ENCODE peak calls at places on chromosomes 12 and 14, in five cellular contexts. One of them, this sample, is unnamed.

GRCh38 chr14:104931771-104932675 is 7.3 kb downstream of the PLD4 start:
- DNase-seq in cardiac muscle cell: peak; percentile 47
- DNase-seq in lung: no peak
- DNase-seq in bronchial epithelial cell: no peak
- DNase-seq in cardiac fibroblast: no peak
- DNase-seq in this sample: no peak

GRCh38 chr12:32198555-32198954 is 91.9 kb downstream of the BICD1 start:
- DNase-seq in cardiac muscle cell: no peak
- DNase-seq in lung: no peak
- DNase-seq in bronchial epithelial cell: peak; percentile 95
- DNase-seq in cardiac fibroblast: peak; percentile 74
- DNase-seq in this sample: no peak

GRCh38 chr12:49985981-49986380 is 13.2 kb downstream of the AQP6 start:
- DNase-seq in cardiac muscle cell: no peak
- DNase-seq in lung: no peak
- DNase-seq in bronchial epithelial cell: peak; percentile 28
- DNase-seq in cardiac fibroblast: no peak
- DNase-seq in this sample: no peak

GRCh38 chr14:106564058-106564643 is 1037.8 kb downstream of the TMEM121 start:
- DNase-seq in cardiac muscle cell: no peak
- DNase-seq in lung: peak; percentile 41
- DNase-seq in bronchial epithelial cell: no peak
- DNase-seq in cardiac fibroblast: peak; percentile 1
- DNase-seq in this sample: no peak

GRCh38 chr12:89070603-89071002 is 281.7 kb downstream of the DUSP6 start:
- DNase-seq in cardiac muscle cell: no peak
- DNase-seq in lung: no peak
- DNase-seq in bronchial epithelial cell: peak; percentile 43
- DNase-seq in cardiac fibroblast: no peak
- DNase-seq in this sample: no peak

GRCh38 chr14:74648643-74649042 is 36.6 kb upstream of the LTBP2 start:
- DNase-seq in cardiac muscle cell: no peak
- DNase-seq in lung: no peak
- DNase-seq in bronchial epithelial cell: peak; percentile 22
- DNase-seq in cardiac fibroblast: no peak
- DNase-seq in this sample: no peak

GRCh38 chr12:130351331-130351730 is 13.6 kb downstream of the PIWIL1 start:
- DNase-seq in cardiac muscle cell: no peak
- DNase-seq in lung: no peak
- DNase-seq in bronchial epithelial cell: peak; percentile 99
- DNase-seq in cardiac fibroblast: no peak
- DNase-seq in this sample: no peak

GRCh38 chr12:52241205-52241842 is 8.3 kb downstream of the KRT7 start:
- DNase-seq in cardiac muscle cell: no peak
- DNase-seq in lung: no peak
- DNase-seq in bronchial epithelial cell: no peak
- DNase-seq in cardiac fibroblast: no peak
- DNase-seq in this sample: no peak

GRCh38 chr14:75657331-75657730 is 3.3 kb downstream of the ERG28 start:
- DNase-seq in cardiac muscle cell: no peak
- DNase-seq in lung: no peak
- DNase-seq in bronchial epithelial cell: no peak
- DNase-seq in cardiac fibroblast: peak; percentile 47
- DNase-seq in this sample: no peak

GRCh38 chr12:94172973-94173372 is 24.6 kb downstream of the PLXNC1 start:
- DNase-seq in cardiac muscle cell: no peak
- DNase-seq in lung: peak; percentile 42
- DNase-seq in bronchial epithelial cell: peak; percentile 79
- DNase-seq in cardiac fibroblast: peak; percentile 99
- DNase-seq in this sample: no peak

GRCh38 chr12:131800594-131801135 is 27.5 kb upstream of the MMP17 start:
- DNase-seq in cardiac muscle cell: no peak
- DNase-seq in lung: no peak
- DNase-seq in bronchial epithelial cell: no peak
- DNase-seq in cardiac fibroblast: no peak
- DNase-seq in this sample: no peak

GRCh38 chr14:63563370-63564026 is 20.3 kb upstream of the PPP2R5E start:
- DNase-seq in cardiac muscle cell: no peak
- DNase-seq in lung: no peak
- DNase-seq in bronchial epithelial cell: peak; percentile 67
- DNase-seq in cardiac fibroblast: peak; percentile 68
- DNase-seq in this sample: no peak

GRCh38 chr14:36582011-36582873 is at the start of gene NKX2-8:
- DNase-seq in cardiac muscle cell: peak; percentile 33
- DNase-seq in lung: no peak
- DNase-seq in bronchial epithelial cell: no peak
- DNase-seq in cardiac fibroblast: no peak
- DNase-seq in this sample: peak; percentile 22

GRCh38 chr14:33307691-33308369 is 369.2 kb downstream of the NPAS3 start:
- DNase-seq in cardiac muscle cell: no peak
- DNase-seq in lung: no peak
- DNase-seq in bronchial epithelial cell: no peak
- DNase-seq in cardiac fibroblast: peak; percentile 72
- DNase-seq in this sample: no peak

GRCh38 chr12:2101359-2101758 is 48.6 kb downstream of the CACNA1C start:
- DNase-seq in cardiac muscle cell: no peak
- DNase-seq in lung: no peak
- DNase-seq in bronchial epithelial cell: no peak
- DNase-seq in cardiac fibroblast: no peak
- DNase-seq in this sample: no peak

GRCh38 chr12:39643052-39643451 is 23.4 kb upstream of the ABCD2 start:
- DNase-seq in cardiac muscle cell: no peak
- DNase-seq in lung: no peak
- DNase-seq in bronchial epithelial cell: no peak
- DNase-seq in cardiac fibroblast: no peak
- DNase-seq in this sample: no peak

GRCh38 chr12:26692417-26692816 is 140.6 kb downstream of the ITPR2 start:
- DNase-seq in cardiac muscle cell: no peak
- DNase-seq in lung: no peak
- DNase-seq in bronchial epithelial cell: no peak
- DNase-seq in cardiac fibroblast: no peak
- DNase-seq in this sample: no peak

GRCh38 chr12:94980577-94980976 is 22.9 kb downstream of the NDUFA12 start:
- DNase-seq in cardiac muscle cell: no peak
- DNase-seq in lung: no peak
- DNase-seq in bronchial epithelial cell: peak; percentile 22
- DNase-seq in cardiac fibroblast: peak; percentile 46
- DNase-seq in this sample: no peak

GRCh38 chr12:112514926-112515642 is 96.3 kb downstream of the PTPN11 start:
- DNase-seq in cardiac muscle cell: no peak
- DNase-seq in lung: no peak
- DNase-seq in bronchial epithelial cell: no peak
- DNase-seq in cardiac fibroblast: peak; percentile 14
- DNase-seq in this sample: no peak

GRCh38 chr14:93002851-93003298 is 79.9 kb downstream of the CHGA start:
- DNase-seq in cardiac muscle cell: no peak
- DNase-seq in lung: no peak
- DNase-seq in bronchial epithelial cell: no peak
- DNase-seq in cardiac fibroblast: no peak
- DNase-seq in this sample: no peak

GRCh38 chr14:92717571-92718042 is 30.8 kb downstream of the LGMN start:
- DNase-seq in cardiac muscle cell: no peak
- DNase-seq in lung: no peak
- DNase-seq in bronchial epithelial cell: no peak
- DNase-seq in cardiac fibroblast: no peak
- DNase-seq in this sample: no peak

GRCh38 chr12:96419576-96420254 is 19.5 kb upstream of the CDK17 start:
- DNase-seq in cardiac muscle cell: no peak
- DNase-seq in lung: no peak
- DNase-seq in bronchial epithelial cell: no peak
- DNase-seq in cardiac fibroblast: no peak
- DNase-seq in this sample: no peak

GRCh38 chr14:88225721-88226120 is 97.3 kb downstream of the KCNK10 start:
- DNase-seq in cardiac muscle cell: no peak
- DNase-seq in lung: no peak
- DNase-seq in bronchial epithelial cell: no peak
- DNase-seq in cardiac fibroblast: no peak
- DNase-seq in this sample: no peak

GRCh38 chr14:94449930-94450329 is 2.7 kb downstream of the SERPINA11 start:
- DNase-seq in cardiac muscle cell: no peak
- DNase-seq in lung: no peak
- DNase-seq in bronchial epithelial cell: no peak
- DNase-seq in cardiac fibroblast: no peak
- DNase-seq in this sample: no peak

GRCh38 chr12:1593232-1594044 is 943 bp downstream of the FBXL14 start:
- DNase-seq in cardiac muscle cell: peak; percentile 65
- DNase-seq in lung: peak; percentile 51
- DNase-seq in bronchial epithelial cell: peak; percentile 26
- DNase-seq in cardiac fibroblast: peak; percentile 48
- DNase-seq in this sample: peak; percentile 56

GRCh38 chr14:73633517-73634332 is 11.1 kb upstream of the DNAL1 start:
- DNase-seq in cardiac muscle cell: peak; percentile 71
- DNase-seq in lung: peak; percentile 61
- DNase-seq in bronchial epithelial cell: peak; percentile 50
- DNase-seq in cardiac fibroblast: peak; percentile 82
- DNase-seq in this sample: peak; percentile 56

GRCh38 chr14:101520621-101521305 is 40.5 kb upstream of the DIO3 start:
- DNase-seq in cardiac muscle cell: no peak
- DNase-seq in lung: peak; percentile 38
- DNase-seq in bronchial epithelial cell: no peak
- DNase-seq in cardiac fibroblast: no peak
- DNase-seq in this sample: no peak

GRCh38 chr14:90697146-90697545 is 119.1 kb downstream of the TTC7B start:
- DNase-seq in cardiac muscle cell: no peak
- DNase-seq in lung: no peak
- DNase-seq in bronchial epithelial cell: no peak
- DNase-seq in cardiac fibroblast: no peak
- DNase-seq in this sample: no peak

GRCh38 chr12:104680506-104680905 is 223.8 kb downstream of the CHST11 start:
- DNase-seq in cardiac muscle cell: no peak
- DNase-seq in lung: no peak
- DNase-seq in bronchial epithelial cell: no peak
- DNase-seq in cardiac fibroblast: no peak
- DNase-seq in this sample: no peak

GRCh38 chr12:117854339-117855012 is 114.3 kb downstream of the KSR2 start:
- DNase-seq in cardiac muscle cell: peak; percentile 63
- DNase-seq in lung: peak; percentile 37
- DNase-seq in bronchial epithelial cell: peak; percentile 38
- DNase-seq in cardiac fibroblast: peak; percentile 58
- DNase-seq in this sample: peak; percentile 88
- TF ChIP-seq CTCF in cardiac muscle cell: peak; percentile 61
- TF ChIP-seq CTCF in lung: no peak
- TF ChIP-seq CTCF in bronchial epithelial cell: peak; percentile 78
- TF ChIP-seq CTCF in cardiac fibroblast: peak; percentile 76
- TF ChIP-seq CTCF in this sample: peak; percentile 91

GRCh38 chr14:100435459-100435858 is 112.3 kb downstream of the SLC25A47 start:
- DNase-seq in cardiac muscle cell: no peak
- DNase-seq in lung: no peak
- DNase-seq in bronchial epithelial cell: no peak
- DNase-seq in cardiac fibroblast: no peak
- DNase-seq in this sample: no peak

GRCh38 chr14:100433428-100433814 is 110.3 kb downstream of the SLC25A47 start:
- DNase-seq in cardiac muscle cell: no peak
- DNase-seq in lung: no peak
- DNase-seq in bronchial epithelial cell: peak; percentile 20
- DNase-seq in cardiac fibroblast: no peak
- DNase-seq in this sample: no peak

GRCh38 chr14:100434911-100435455 is 111.8 kb downstream of the SLC25A47 start:
- DNase-seq in cardiac muscle cell: no peak
- DNase-seq in lung: no peak
- DNase-seq in bronchial epithelial cell: no peak
- DNase-seq in cardiac fibroblast: no peak
- DNase-seq in this sample: no peak

GRCh38 chr14:100432652-100433427 is 109.7 kb downstream of the SLC25A47 start:
- DNase-seq in cardiac muscle cell: no peak
- DNase-seq in lung: no peak
- DNase-seq in bronchial epithelial cell: no peak
- DNase-seq in cardiac fibroblast: no peak
- DNase-seq in this sample: no peak

DNA sequence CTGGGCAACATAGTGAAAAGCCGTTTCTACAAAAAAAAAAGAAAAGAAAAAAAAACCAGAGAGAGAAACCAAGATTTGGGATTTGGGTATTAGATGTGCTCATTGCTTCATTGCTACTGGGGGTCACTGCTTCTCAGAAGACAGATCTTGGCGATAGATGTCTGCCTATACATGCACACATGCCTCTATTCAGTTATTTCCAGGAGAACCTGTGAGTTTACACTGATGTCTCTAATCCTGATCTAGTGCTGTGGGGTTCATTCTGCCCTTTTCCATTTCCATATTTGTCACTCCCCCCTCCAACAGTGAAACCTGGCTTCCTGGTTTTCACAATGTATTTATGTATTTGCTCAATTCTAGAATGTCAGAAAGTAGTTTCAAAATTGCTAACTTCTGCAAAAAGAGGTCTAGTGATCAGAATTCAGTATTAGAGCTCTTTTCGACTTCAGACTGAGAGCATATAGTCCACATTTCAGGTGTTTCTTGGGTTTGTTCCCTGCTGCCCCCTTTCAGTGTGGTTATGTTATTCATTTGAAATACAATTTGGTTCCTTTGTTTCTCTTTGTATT is 111.0 kb downstream of the SLC25A47 start:
- DNase-seq in cardiac muscle cell: no peak
- DNase-seq in lung: no peak
- DNase-seq in bronchial epithelial cell: no peak
- DNase-seq in cardiac fibroblast: no peak
- DNase-seq in this sample: no peak
- TF ChIP-seq CTCF in cardiac muscle cell: no peak
- TF ChIP-seq CTCF in lung: no peak
- TF ChIP-seq CTCF in bronchial epithelial cell: no peak
- TF ChIP-seq CTCF in cardiac fibroblast: no peak
- TF ChIP-seq CTCF in this sample: no peak

DNA sequence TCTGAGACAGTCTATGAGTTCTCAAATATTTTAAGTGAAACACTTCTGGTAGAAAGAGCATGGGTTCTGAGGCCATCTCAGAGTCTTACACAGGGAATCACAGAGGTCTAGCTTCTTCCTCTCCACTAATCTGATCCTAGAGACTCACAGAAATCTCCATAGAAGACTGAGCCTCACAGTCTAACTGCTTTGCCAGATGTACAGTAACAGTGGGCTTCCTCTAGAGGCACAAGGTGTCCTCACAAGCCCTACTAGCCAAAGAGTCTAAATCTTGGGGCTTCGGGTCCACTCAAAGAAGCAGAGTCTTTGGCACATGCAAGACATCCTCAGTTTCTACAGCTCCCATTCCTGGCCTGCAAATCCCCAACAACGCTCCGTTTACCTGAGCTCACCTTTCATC is 14.1 kb downstream of the OR6J1 start:
- DNase-seq in cardiac muscle cell: no peak
- DNase-seq in lung: no peak
- DNase-seq in bronchial epithelial cell: no peak
- DNase-seq in cardiac fibroblast: no peak
- DNase-seq in this sample: no peak
- TF ChIP-seq CTCF in cardiac muscle cell: no peak
- TF ChIP-seq CTCF in lung: no peak
- TF ChIP-seq CTCF in bronchial epithelial cell: no peak
- TF ChIP-seq CTCF in cardiac fibroblast: no peak
- TF ChIP-seq CTCF in this sample: no peak

GRCh38 chr14:31320216-31320615 is 100.1 kb downstream of the HEATR5A start:
- DNase-seq in cardiac muscle cell: no peak
- DNase-seq in lung: no peak
- DNase-seq in bronchial epithelial cell: no peak
- DNase-seq in cardiac fibroblast: no peak
- DNase-seq in this sample: peak; percentile 15

GRCh38 chr14:31323419-31323818 is 96.9 kb downstream of the HEATR5A start:
- DNase-seq in cardiac muscle cell: no peak
- DNase-seq in lung: no peak
- DNase-seq in bronchial epithelial cell: no peak
- DNase-seq in cardiac fibroblast: no peak
- DNase-seq in this sample: no peak

GRCh38 chr14:31320922-31321779 is 99.2 kb downstream of the HEATR5A start:
- DNase-seq in cardiac muscle cell: no peak
- DNase-seq in lung: no peak
- DNase-seq in bronchial epithelial cell: no peak
- DNase-seq in cardiac fibroblast: no peak
- DNase-seq in this sample: no peak

GRCh38 chr14:31326111-31326510 is 94.2 kb downstream of the HEATR5A start:
- DNase-seq in cardiac muscle cell: no peak
- DNase-seq in lung: no peak
- DNase-seq in bronchial epithelial cell: peak; percentile 46
- DNase-seq in cardiac fibroblast: peak; percentile 50
- DNase-seq in this sample: no peak
- TF ChIP-seq CTCF in cardiac muscle cell: no peak
- TF ChIP-seq CTCF in lung: no peak
- TF ChIP-seq CTCF in bronchial epithelial cell: peak; percentile 4
- TF ChIP-seq CTCF in cardiac fibroblast: no peak
- TF ChIP-seq CTCF in this sample: no peak

This sample was measured in glutamatergic neuron.